ENCODE peak calls at places on chromosome 20, in five cellular contexts. Z is uterus, W is endothelial cell of umbilical vein, K is ovary, Q is HCT116. E is an unnamed sample.

GRCh38 chr20:54377992-54378773 is 97.2 kb upstream of the DOK5 start:
- DNase-seq in K (no peak), W (no peak), Q (no peak), Z (no peak), E (no peak)

GRCh38 chr20:47476452-47476851 is 25.2 kb upstream of the NCOA3 start:
- DNase-seq in Q (no peak), K (no peak), Z (no peak), W (no peak), E (no peak)

GRCh38 chr20:13424174-13424833 is 203.2 kb downstream of the ISM1 start:
- DNase-seq in K (no peak), Q (no peak), Z (no peak), W (no peak), E (no peak)

GRCh38 chr20:22400440-22400839 is 183.9 kb downstream of the FOXA2 start:
- DNase-seq in Z (no peak), W (no peak), Q (no peak), K (no peak), E (no peak)

GRCh38 chr20:6053776-6054688 is at the start of gene LRRN4:
- DNase-seq in W (no peak), K (no peak), Q (peak; percentile 19), Z (no peak), E (no peak)

GRCh38 chr20:63663332-63664066 is 5.4 kb downstream of the RTEL1 start:
- DNase-seq in K (peak; percentile 28), Q (no peak), W (no peak), Z (no peak), E (no peak)

GRCh38 chr20:57613481-57613921 is 6.7 kb downstream of the ZBP1 start:
- DNase-seq in K (no peak), Z (no peak), Q (no peak), W (no peak), E (no peak)

GRCh38 chr20:658202-658601 is 5.2 kb upstream of the SRXN1 start:
- DNase-seq in Z (no peak), W (no peak), K (no peak), Q (no peak), E (no peak)

GRCh38 chr20:58889334-58890072 is 37.0 kb downstream of the GNAS start:
- DNase-seq in K (peak; percentile 49), W (no peak), Q (no peak), Z (no peak), E (peak; percentile 32)

GRCh38 chr20:46928580-46929132 is 34.0 kb downstream of the EYA2 start:
- DNase-seq in Z (peak; percentile 37), Q (no peak), W (no peak), K (no peak), E (peak; percentile 59)

GRCh38 chr20:43987531-43987930 is 72.9 kb downstream of the TOX2 start:
- DNase-seq in K (no peak), Z (no peak), W (no peak), Q (no peak), E (no peak)

GRCh38 chr20:33162753-33163152 is 5.2 kb upstream of the BPIFA2 start:
- DNase-seq in W (no peak), Q (no peak), Z (no peak), K (no peak), E (no peak)

GRCh38 chr20:33516882-33517281 is 27.0 kb downstream of the CBFA2T2 start:
- DNase-seq in Z (no peak), K (no peak), Q (no peak), W (peak; percentile 27), E (no peak)

GRCh38 chr20:54123587-54124180 is 50.1 kb downstream of the CYP24A1 start:
- DNase-seq in Q (peak; percentile 100), W (no peak), Z (peak; percentile 56), K (no peak), E (peak; percentile 44)

GRCh38 chr20:16732506-16733152 is 2.8 kb downstream of the SNRPB2 start:
- DNase-seq in Q (no peak), Z (no peak), K (no peak), W (no peak), E (no peak)

GRCh38 chr20:62214067-62214466 is 6.0 kb downstream of the HRH3 start:
- DNase-seq in K (no peak), Z (no peak), Q (no peak), W (no peak), E (no peak)

GRCh38 chr20:62367136-62367482 is at the start of gene LAMA5:
- DNase-seq in Z (no peak), Q (no peak), W (no peak), K (no peak), E (peak; percentile 72)

GRCh38 chr20:22410556-22411130 is 173.7 kb downstream of the FOXA2 start:
- DNase-seq in W (no peak), Z (no peak), Q (no peak), K (no peak), E (no peak)

GRCh38 chr20:36836591-36837329 is 39.2 kb upstream of the TLDC2 start:
- DNase-seq in Z (no peak), K (peak; percentile 67), W (peak; percentile 43), Q (peak; percentile 68), E (peak; percentile 67)

GRCh38 chr20:62360854-62361798 is 6.0 kb downstream of the LAMA5 start:
- DNase-seq in Q (no peak), Z (no peak), K (peak; percentile 34), W (no peak), E (peak; percentile 50)

GRCh38 chr20:34240698-34241615 is at the start of gene ASIP:
- DNase-seq in K (no peak), Q (no peak), Z (no peak), W (no peak), E (no peak)

GRCh38 chr20:61562897-61563504 is 310.9 kb downstream of the CDH4 start:
- DNase-seq in K (no peak), Z (no peak), W (no peak), Q (no peak), E (peak; percentile 31)

GRCh38 chr20:23362392-23363256 is 642 bp downstream of the GZF1 start:
- DNase-seq in Q (no peak), W (no peak), Z (no peak), K (no peak), E (peak; percentile 61)

GRCh38 chr20:33433465-33433864 is 10.1 kb downstream of the SNTA1 start:
- DNase-seq in Z (no peak), W (no peak), K (no peak), Q (no peak), E (no peak)

GRCh38 chr20:32585011-32585518 is at the start of gene NOL4L:
- DNase-seq in Q (no peak), K (no peak), Z (peak; percentile 40), W (no peak), E (no peak)

GRCh38 chr20:50188879-50189680 is 1.6 kb upstream of the CEBPB start:
- DNase-seq in Z (no peak), W (no peak), Q (no peak), K (peak; percentile 55), E (peak; percentile 98)

GRCh38 chr20:63531686-63532448 is 5.3 kb downstream of the PTK6 start:
- DNase-seq in Q (no peak), W (no peak), Z (no peak), K (peak; percentile 10), E (peak; percentile 26)

DNA sequence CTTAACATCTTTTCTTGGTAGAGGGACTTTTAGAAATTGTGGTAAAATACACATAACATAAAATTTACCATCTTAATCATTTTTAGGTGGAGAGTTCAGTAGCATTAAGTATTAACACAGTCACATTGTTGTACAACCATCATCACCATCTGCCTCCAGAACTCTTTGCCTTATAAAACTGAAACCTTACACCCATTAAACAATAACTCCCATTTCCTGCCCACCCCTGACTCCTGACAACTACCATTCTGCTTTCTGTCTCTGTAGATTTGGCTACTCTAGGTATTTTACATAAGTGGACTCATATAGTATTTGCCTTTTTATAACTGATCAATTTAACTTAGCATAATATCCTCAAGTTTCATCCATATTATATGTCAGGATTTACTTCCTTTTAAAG is 88.7 kb downstream of the ZHX3 start:
- DNase-seq in K (no peak), Z (no peak), W (no peak), Q (no peak), E (no peak)
- H3K27ac ChIP-seq in K (no peak overlapping the region), Z (no peak overlapping the region), W (no peak overlapping the region), Q (no peak overlapping the region), E (no peak overlapping the region)

GRCh38 chr20:17969276-17969883 is 562 bp downstream of the MGME1 start:
- DNase-seq in Z (no peak), W (no peak), K (no peak), Q (no peak), E (no peak)

GRCh38 chr20:17968366-17969275 is at the start of the genes MGME1 and SNX5:
- DNase-seq in Z (peak; percentile 99), Q (peak; percentile 99), W (peak; percentile 100), K (peak; percentile 99), E (peak; percentile 100)

GRCh38 chr20:17966432-17967312 is 1.9 kb downstream of the SNX5 start:
- DNase-seq in W (peak; percentile 49), Z (no peak), K (no peak), Q (no peak), E (no peak)

GRCh38 chr20:17969884-17970409 is 1.1 kb downstream of the MGME1 start:
- DNase-seq in Q (no peak), Z (no peak), K (no peak), W (peak; percentile 77), E (peak; percentile 58)

GRCh38 chr20:17967595-17968365 is 814 bp downstream of the SNX5 start:
- DNase-seq in Z (no peak), W (peak; percentile 57), K (no peak), Q (no peak), E (no peak)
- TF ChIP-seq POLR2A in Z (no peak), W (no peak), K (no peak), Q (no peak), E (no peak)

DNA sequence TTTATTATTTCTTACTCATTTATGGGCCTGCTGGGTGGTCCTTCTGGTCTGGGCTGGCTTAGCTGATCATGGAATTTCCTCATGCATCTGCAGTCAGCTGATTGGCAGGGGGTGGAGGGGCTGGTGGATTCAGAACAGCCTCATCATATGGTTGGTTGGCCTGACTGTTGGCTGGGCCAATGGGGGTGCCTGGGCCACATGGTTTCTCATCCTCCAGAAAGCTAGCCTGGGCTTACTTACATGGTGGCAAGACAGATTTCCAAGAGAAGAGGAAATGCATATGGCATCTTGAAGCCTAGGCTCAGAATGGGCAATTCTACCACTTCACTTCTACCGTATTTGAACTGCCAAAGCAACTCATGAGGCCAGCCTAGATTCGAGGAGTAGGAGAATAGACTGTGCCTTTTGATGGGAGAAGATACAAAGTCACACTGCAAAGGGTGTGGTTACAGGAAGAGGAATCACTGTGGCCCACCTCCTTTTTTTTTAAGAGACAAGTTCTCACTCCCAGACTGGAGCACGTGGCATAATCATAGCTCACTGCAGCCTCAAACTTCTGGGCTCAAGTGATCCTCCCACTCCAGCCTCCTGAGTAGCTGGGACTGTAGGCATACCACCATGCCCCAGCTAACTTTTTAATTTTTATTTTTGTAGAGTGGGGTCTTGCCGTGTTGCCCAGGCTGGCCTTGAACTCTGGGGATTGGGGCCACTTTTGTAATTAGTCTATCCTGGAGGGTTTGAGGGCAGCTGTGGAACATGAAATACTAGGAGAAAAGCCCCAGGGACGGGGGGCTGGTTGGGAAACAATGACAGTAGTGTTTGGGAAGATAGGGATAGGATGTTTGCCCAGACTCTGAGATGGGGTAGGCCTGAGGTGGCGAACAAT is 47.6 kb upstream of the RNF24 start:
- DNase-seq in W (no peak), Q (no peak), K (no peak), Z (no peak), E (no peak)
- H3K27ac ChIP-seq in W (peak overlapping the region; percentile 90), Q (no peak overlapping the region), K (no peak overlapping the region), Z (peak overlapping the region; percentile 82), E (no peak overlapping the region)

DNA sequence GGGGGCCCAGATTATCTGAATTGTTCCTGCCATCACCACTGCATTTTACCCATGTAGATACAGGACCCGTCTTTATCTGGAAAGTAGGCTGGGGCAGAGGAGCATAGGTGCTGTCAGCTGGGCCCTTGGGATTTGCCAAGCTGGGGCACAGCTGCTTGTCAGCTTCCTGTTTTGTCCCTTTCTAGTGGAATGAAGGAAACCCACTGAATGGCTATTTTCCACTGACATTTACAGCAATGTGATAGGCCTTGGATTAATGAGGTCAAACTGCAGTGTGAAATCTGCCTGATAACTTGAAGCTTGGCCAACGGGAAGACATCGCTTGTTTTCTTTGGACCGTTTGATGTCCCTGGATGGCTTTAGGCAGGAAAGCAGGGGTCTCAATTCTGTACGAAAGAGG is 6.7 kb downstream of the PPP1R16B start:
- DNase-seq in K (no peak), Z (no peak), Q (no peak), W (peak; percentile 96), E (no peak)
- TF ChIP-seq POLR2A in K (no peak), Z (no peak), Q (no peak), W (peak; percentile 21), E (no peak)

E was measured in right lobe of liver.